ENCODE peak calls at places on chromosomes 1 and 21, in five cellular contexts. One of them, this sample, is unnamed.
A peak's percentile ranks its signal among the peaks of the same experiment; 100 is the strongest.

GRCh38 chr1:165773324-165773965 is 4.8 kb upstream of the TMCO1 start:
- DNase-seq in spleen: no peak
- DNase-seq in globus pallidus: no peak
- DNase-seq in GM12865: no peak
- DNase-seq in fibroblast of gingiva: peak; percentile 57
- DNase-seq in this sample: peak; percentile 94

GRCh38 chr21:43012596-43012995 is 38.2 kb downstream of the PKNOX1 start:
- DNase-seq in globus pallidus: no peak
- DNase-seq in fibroblast of gingiva: no peak
- DNase-seq in spleen: no peak
- DNase-seq in GM12865: no peak
- DNase-seq in this sample: peak; percentile 21

GRCh38 chr1:247906504-247907047 is 11.2 kb downstream of the OR2W3 start:
- DNase-seq in fibroblast of gingiva: no peak
- DNase-seq in globus pallidus: no peak
- DNase-seq in spleen: no peak
- DNase-seq in GM12865: no peak
- DNase-seq in this sample: no peak

GRCh38 chr1:202068596-202068995 is 54.1 kb upstream of the GPR37L1 start:
- DNase-seq in spleen: no peak
- DNase-seq in GM12865: no peak
- DNase-seq in fibroblast of gingiva: no peak
- DNase-seq in globus pallidus: no peak
- DNase-seq in this sample: no peak

GRCh38 chr1:207077470-207078377 is 10.9 kb upstream of the C4BPB start:
- DNase-seq in globus pallidus: peak; percentile 74
- DNase-seq in GM12865: peak; percentile 82
- DNase-seq in spleen: no peak
- DNase-seq in fibroblast of gingiva: peak; percentile 77
- DNase-seq in this sample: peak; percentile 60

GRCh38 chr1:54291276-54292014 is 91.5 kb downstream of the MRPL37 start:
- DNase-seq in fibroblast of gingiva: no peak
- DNase-seq in GM12865: no peak
- DNase-seq in spleen: no peak
- DNase-seq in globus pallidus: no peak
- DNase-seq in this sample: no peak

GRCh38 chr1:152044386-152044785 is 7.6 kb upstream of the S100A11 start:
- DNase-seq in globus pallidus: no peak
- DNase-seq in fibroblast of gingiva: no peak
- DNase-seq in GM12865: no peak
- DNase-seq in spleen: no peak
- DNase-seq in this sample: no peak

GRCh38 chr1:209406111-209406654 is 177.3 kb upstream of the CAMK1G start:
- DNase-seq in globus pallidus: no peak
- DNase-seq in spleen: no peak
- DNase-seq in GM12865: no peak
- DNase-seq in fibroblast of gingiva: no peak
- DNase-seq in this sample: no peak

GRCh38 chr1:167987174-167987573 is 50.3 kb upstream of the MPC2 start:
- DNase-seq in spleen: no peak
- DNase-seq in globus pallidus: no peak
- DNase-seq in fibroblast of gingiva: no peak
- DNase-seq in GM12865: no peak
- DNase-seq in this sample: no peak

GRCh38 chr1:57279909-57280666 is 143.8 kb downstream of the DAB1 start:
- DNase-seq in fibroblast of gingiva: no peak
- DNase-seq in spleen: no peak
- DNase-seq in GM12865: no peak
- DNase-seq in globus pallidus: no peak
- DNase-seq in this sample: peak; percentile 5

GRCh38 chr1:185733818-185734709 is at the start of gene HMCN1:
- DNase-seq in fibroblast of gingiva: peak; percentile 49
- DNase-seq in globus pallidus: peak; percentile 33
- DNase-seq in GM12865: peak; percentile 2
- DNase-seq in spleen: peak; percentile 86
- DNase-seq in this sample: peak; percentile 15

GRCh38 chr1:206589206-206589605 is 23.1 kb downstream of the EIF2D start:
- DNase-seq in globus pallidus: no peak
- DNase-seq in spleen: no peak
- DNase-seq in GM12865: no peak
- DNase-seq in fibroblast of gingiva: peak; percentile 73
- DNase-seq in this sample: peak; percentile 94

GRCh38 chr1:234617135-234617985 is 7.4 kb upstream of the IRF2BP2 start:
- DNase-seq in GM12865: no peak
- DNase-seq in globus pallidus: no peak
- DNase-seq in fibroblast of gingiva: peak; percentile 98
- DNase-seq in spleen: no peak
- DNase-seq in this sample: peak; percentile 25

GRCh38 chr1:9066945-9067807 is 2.3 kb downstream of the SLC2A5 start:
- DNase-seq in globus pallidus: peak; percentile 58
- DNase-seq in GM12865: peak; percentile 35
- DNase-seq in fibroblast of gingiva: peak; percentile 84
- DNase-seq in spleen: peak; percentile 73
- DNase-seq in this sample: peak; percentile 24

GRCh38 chr1:44695671-44696070 is 21.2 kb downstream of the ARMH1 start:
- DNase-seq in globus pallidus: no peak
- DNase-seq in fibroblast of gingiva: no peak
- DNase-seq in GM12865: no peak
- DNase-seq in spleen: no peak
- DNase-seq in this sample: no peak

GRCh38 chr21:33026878-33027400 is 1.2 kb downstream of the OLIG2 start:
- DNase-seq in fibroblast of gingiva: peak; percentile 12
- DNase-seq in globus pallidus: peak; percentile 43
- DNase-seq in GM12865: no peak
- DNase-seq in spleen: no peak
- DNase-seq in this sample: no peak

GRCh38 chr1:90175490-90176157 is 180.7 kb downstream of the ZNF326 start:
- DNase-seq in GM12865: no peak
- DNase-seq in globus pallidus: no peak
- DNase-seq in spleen: no peak
- DNase-seq in fibroblast of gingiva: no peak
- DNase-seq in this sample: no peak

GRCh38 chr1:6417961-6418667 is 1.6 kb downstream of the HES2 start:
- DNase-seq in GM12865: no peak
- DNase-seq in spleen: no peak
- DNase-seq in fibroblast of gingiva: no peak
- DNase-seq in globus pallidus: no peak
- DNase-seq in this sample: no peak

GRCh38 chr1:225866061-225866844 is 15.9 kb downstream of the TMEM63A start:
- DNase-seq in globus pallidus: no peak
- DNase-seq in spleen: peak; percentile 80
- DNase-seq in GM12865: no peak
- DNase-seq in fibroblast of gingiva: no peak
- DNase-seq in this sample: no peak

This sample was measured in kidney glomerular epithelial cell.